ENCODE peak calls at places on chromosomes 3 and 15, in seven cellular contexts. J is ovary; V is hepatocyte; B is lower lobe of right lung; Q is CD8-positive, alpha-beta T cell; U is heart right ventricle; E is endodermal cell. D is an unnamed sample. For H3K4me1, the result is how much of the 10 kb centered on the place peaks cover.

GRCh38 chr3:127699098-127699945 is 26.6 kb downstream of the ABTB1 start:
- DNase-seq in U (no peak), B (peak), V (no peak), E (no peak), Q (no peak), J (no peak), D (no peak)

GRCh38 chr15:36784098-36784670 is 204.8 kb downstream of the CDIN1 start:
- DNase-seq in U (no peak), V (no peak), B (no peak), E (no peak), Q (no peak), J (no peak), D (no peak)

GRCh38 chr15:57485869-57486268 is 105.8 kb upstream of the MYZAP start:
- DNase-seq in Q (no peak), E (peak), B (peak), J (no peak), U (no peak), V (peak), D (no peak)

GRCh38 chr3:195931582-195932273 is 23.4 kb upstream of the TNK2 start:
- DNase-seq in Q (no peak), U (no peak), J (no peak), V (no peak), E (peak), B (no peak), D (no peak)

GRCh38 chr15:43082509-43082908 is 23.3 kb downstream of the UBR1 start:
- DNase-seq in Q (no peak), E (no peak), B (no peak), V (no peak), J (no peak), U (no peak), D (no peak)

GRCh38 chr3:194518652-194519051 is 31.9 kb upstream of the ATP13A3 start:
- DNase-seq in U (no peak), E (no peak), B (no peak), V (no peak), Q (no peak), J (no peak), D (no peak)

GRCh38 chr3:111156506-111156905 is 84.9 kb downstream of the NECTIN3 start:
- DNase-seq in V (no peak), Q (no peak), U (no peak), E (no peak), J (no peak), B (no peak), D (no peak)

GRCh38 chr15:34709866-34710265 is 44.9 kb downstream of the GJD2 start:
- DNase-seq in B (no peak), E (no peak), U (no peak), Q (no peak), V (no peak), J (no peak), D (no peak)

GRCh38 chr3:159911011-159911663 is 77.5 kb upstream of the IL12A start:
- DNase-seq in U (no peak), V (no peak), Q (no peak), J (no peak), B (no peak), E (no peak), D (no peak)

GRCh38 chr3:100032262-100032661 is 82.0 kb downstream of the FILIP1L start:
- DNase-seq in Q (no peak), J (no peak), E (no peak), U (no peak), B (no peak), V (no peak), D (no peak)
- H3K4me1 ChIP-seq in Q (under half), J (under half), E (under half), U (under half), B (under half), V (half or more), D (under half)

GRCh38 chr3:37115451-37115850 is 58.9 kb downstream of the LRRFIP2 start:
- DNase-seq in V (no peak), J (no peak), E (no peak), Q (no peak), U (no peak), B (no peak), D (no peak)
- H3K27ac ChIP-seq in V (no peak), J (peak), E (no peak), Q (no peak), U (no peak), B (no peak), D (no peak)

GRCh38 chr3:61820306-61820992 is 259.1 kb downstream of the PTPRG start:
- DNase-seq in B (no peak), U (no peak), E (no peak), V (no peak), J (no peak), Q (no peak), D (no peak)
- H3K4me1 ChIP-seq in B (under half), U (under half), E (under half), V (under half), J (under half), Q (under half), D (under half)

GRCh38 chr3:39146083-39146501 is 7.3 kb downstream of the CSRNP1 start:
- DNase-seq in B (peak), Q (no peak), E (peak), U (peak), V (peak), J (no peak), D (no peak)
- H3K27ac ChIP-seq in B (peak), Q (no peak), E (no peak), U (peak), V (peak), J (no peak), D (no peak)

GRCh38 chr3:10303105-10303504 is 10.4 kb upstream of the GHRL start:
- DNase-seq in B (no peak), E (peak), Q (no peak), J (no peak), U (no peak), V (no peak), D (no peak)
- H3K4me1 ChIP-seq in B (under half), E (under half), Q (under half), J (under half), U (under half), V (under half), D (under half)

GRCh38 chr15:66896611-66897010 is 168.8 kb upstream of the SMAD3 start:
- DNase-seq in Q (no peak), J (no peak), E (peak), U (no peak), V (no peak), B (no peak), D (no peak)

GRCh38 chr15:66895794-66896453 is 169.5 kb upstream of the SMAD3 start:
- DNase-seq in J (no peak), Q (no peak), B (no peak), U (no peak), E (peak), V (no peak), D (no peak)

GRCh38 chr15:66893294-66893693 is 172.1 kb upstream of the SMAD3 start:
- DNase-seq in U (no peak), J (no peak), V (no peak), E (peak), B (no peak), Q (no peak), D (no peak)

GRCh38 chr15:66894986-66895780 is 170.2 kb upstream of the SMAD3 start:
- DNase-seq in Q (peak), J (no peak), B (no peak), E (peak), U (no peak), V (no peak), D (no peak)

GRCh38 chr15:66894363-66894762 is 171.0 kb upstream of the SMAD3 start:
- DNase-seq in U (no peak), E (peak), V (no peak), J (no peak), Q (no peak), B (no peak), D (no peak)
- H3K27ac ChIP-seq in U (no peak), E (no peak), V (no peak), J (no peak), Q (no peak), B (no peak), D (no peak)

GRCh38 chr3:31307131-31307785 is 225.5 kb upstream of the STT3B start:
- DNase-seq in U (no peak), B (no peak), Q (no peak), V (no peak), J (no peak), E (no peak), D (no peak)

GRCh38 chr3:31300802-31301443 is 231.8 kb upstream of the STT3B start:
- DNase-seq in Q (no peak), E (no peak), U (no peak), V (no peak), J (no peak), B (no peak), D (no peak)

DNA sequence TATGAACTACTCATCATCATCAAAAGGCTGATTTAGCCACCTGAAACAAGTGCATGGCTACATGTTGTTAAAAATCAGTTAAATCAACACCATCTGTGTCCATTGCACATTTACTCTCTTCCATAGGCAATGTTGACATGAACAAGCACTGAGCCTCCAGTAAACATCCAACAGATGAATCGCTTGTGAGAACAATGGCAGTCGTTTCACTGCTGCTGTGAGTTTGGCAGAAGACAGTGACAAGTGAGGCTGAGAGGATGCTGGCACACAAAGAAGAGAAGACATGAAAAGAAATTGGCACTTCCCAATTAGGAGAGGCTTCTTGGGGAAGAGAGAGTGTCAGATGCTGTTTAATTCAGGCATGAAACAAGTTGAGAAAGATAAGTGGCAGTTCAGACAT is 227.4 kb upstream of the STT3B start:
- DNase-seq in J (no peak), B (no peak), U (no peak), Q (no peak), V (no peak), E (no peak), D (peak)
- H3K4me1 ChIP-seq in J (under half), B (under half), U (under half), Q (under half), V (under half), E (under half), D (under half)

GRCh38 chr3:97235611-97236315 is 421.4 kb downstream of the EPHA6 start:
- DNase-seq in Q (no peak), U (no peak), B (no peak), J (no peak), E (no peak), V (no peak), D (no peak)
- H3K27ac ChIP-seq in Q (no peak), U (no peak), B (no peak), J (no peak), E (no peak), V (no peak), D (no peak)

GRCh38 chr3:120419797-120420196 is 31.0 kb downstream of the FSTL1 start:
- DNase-seq in Q (no peak), U (peak), E (no peak), J (no peak), B (no peak), V (no peak), D (no peak)
- H3K4me1 ChIP-seq in Q (under half), U (half or more), E (under half), J (under half), B (under half), V (under half), D (under half)

D was measured in neural progenitor cell.